ENCODE peak calls at places on chromosomes 6 and 20, in nine cellular contexts. One of them, this sample, is unnamed.

GRCh38 chr6:161186173-161186769 is 87.6 kb downstream of the AGPAT4 start:
- DNase-seq in AG10803: peak
- DNase-seq in GM04504: peak
- DNase-seq in CD4-positive, CD25-positive, alpha-beta regulatory T cell: no peak
- DNase-seq in lower leg skin: peak
- DNase-seq in mucosa of gallbladder: peak
- DNase-seq in EL: peak
- DNase-seq in choroid plexus epithelial cell: peak
- DNase-seq in endothelial cell: no peak
- DNase-seq in this sample: no peak

GRCh38 chr20:63125893-63126601 is 89.9 kb downstream of the YTHDF1 start:
- DNase-seq in AG10803: no peak
- DNase-seq in GM04504: no peak
- DNase-seq in CD4-positive, CD25-positive, alpha-beta regulatory T cell: no peak
- DNase-seq in lower leg skin: no peak
- DNase-seq in mucosa of gallbladder: no peak
- DNase-seq in EL: no peak
- DNase-seq in choroid plexus epithelial cell: no peak
- DNase-seq in endothelial cell: no peak
- DNase-seq in this sample: no peak

GRCh38 chr6:135358251-135358821 is 139.2 kb downstream of the AHI1 start:
- DNase-seq in AG10803: peak
- DNase-seq in GM04504: peak
- DNase-seq in CD4-positive, CD25-positive, alpha-beta regulatory T cell: no peak
- DNase-seq in lower leg skin: no peak
- DNase-seq in mucosa of gallbladder: no peak
- DNase-seq in EL: peak
- DNase-seq in choroid plexus epithelial cell: peak
- DNase-seq in endothelial cell: no peak
- DNase-seq in this sample: no peak

GRCh38 chr6:3523966-3524365 is 67.1 kb upstream of the SLC22A23 start:
- DNase-seq in AG10803: no peak
- DNase-seq in GM04504: no peak
- DNase-seq in CD4-positive, CD25-positive, alpha-beta regulatory T cell: no peak
- DNase-seq in lower leg skin: no peak
- DNase-seq in mucosa of gallbladder: no peak
- DNase-seq in EL: no peak
- DNase-seq in choroid plexus epithelial cell: no peak
- DNase-seq in endothelial cell: no peak
- DNase-seq in this sample: no peak

GRCh38 chr6:32752580-32752979 is 10.8 kb downstream of the HLA-DQB2 start:
- DNase-seq in AG10803: no peak
- DNase-seq in GM04504: no peak
- DNase-seq in CD4-positive, CD25-positive, alpha-beta regulatory T cell: no peak
- DNase-seq in lower leg skin: no peak
- DNase-seq in mucosa of gallbladder: peak
- DNase-seq in EL: peak
- DNase-seq in choroid plexus epithelial cell: no peak
- DNase-seq in endothelial cell: no peak
- DNase-seq in this sample: no peak

GRCh38 chr6:106496791-106497190 is 132.5 kb downstream of the RTN4IP1 start:
- DNase-seq in AG10803: no peak
- DNase-seq in GM04504: no peak
- DNase-seq in CD4-positive, CD25-positive, alpha-beta regulatory T cell: no peak
- DNase-seq in lower leg skin: no peak
- DNase-seq in mucosa of gallbladder: no peak
- DNase-seq in EL: no peak
- DNase-seq in choroid plexus epithelial cell: no peak
- DNase-seq in endothelial cell: no peak
- DNase-seq in this sample: no peak

GRCh38 chr20:17843246-17844132 is 125.1 kb downstream of the SNX5 start:
- DNase-seq in AG10803: peak
- DNase-seq in GM04504: peak
- DNase-seq in CD4-positive, CD25-positive, alpha-beta regulatory T cell: peak
- DNase-seq in lower leg skin: no peak
- DNase-seq in mucosa of gallbladder: peak
- DNase-seq in EL: peak
- DNase-seq in choroid plexus epithelial cell: peak
- DNase-seq in endothelial cell: no peak
- DNase-seq in this sample: no peak

GRCh38 chr6:164018127-164018526 is 603.6 kb downstream of the QKI start:
- DNase-seq in AG10803: no peak
- DNase-seq in GM04504: no peak
- DNase-seq in CD4-positive, CD25-positive, alpha-beta regulatory T cell: no peak
- DNase-seq in lower leg skin: no peak
- DNase-seq in mucosa of gallbladder: no peak
- DNase-seq in EL: no peak
- DNase-seq in choroid plexus epithelial cell: no peak
- DNase-seq in endothelial cell: no peak
- DNase-seq in this sample: no peak

GRCh38 chr6:144158133-144158532 is 7.8 kb downstream of the STX11 start:
- DNase-seq in AG10803: peak
- DNase-seq in GM04504: peak
- DNase-seq in CD4-positive, CD25-positive, alpha-beta regulatory T cell: no peak
- DNase-seq in lower leg skin: peak
- DNase-seq in mucosa of gallbladder: no peak
- DNase-seq in EL: peak
- DNase-seq in choroid plexus epithelial cell: peak
- DNase-seq in endothelial cell: no peak
- DNase-seq in this sample: no peak

GRCh38 chr6:164121527-164121926 is 707.0 kb downstream of the QKI start:
- DNase-seq in AG10803: no peak
- DNase-seq in GM04504: no peak
- DNase-seq in CD4-positive, CD25-positive, alpha-beta regulatory T cell: no peak
- DNase-seq in lower leg skin: no peak
- DNase-seq in mucosa of gallbladder: no peak
- DNase-seq in EL: no peak
- DNase-seq in choroid plexus epithelial cell: no peak
- DNase-seq in endothelial cell: no peak
- DNase-seq in this sample: no peak

GRCh38 chr20:17972121-17972520 is 3.3 kb downstream of the MGME1 start:
- DNase-seq in AG10803: no peak
- DNase-seq in GM04504: no peak
- DNase-seq in CD4-positive, CD25-positive, alpha-beta regulatory T cell: no peak
- DNase-seq in lower leg skin: no peak
- DNase-seq in mucosa of gallbladder: no peak
- DNase-seq in EL: peak
- DNase-seq in choroid plexus epithelial cell: peak
- DNase-seq in endothelial cell: no peak
- DNase-seq in this sample: no peak

GRCh38 chr6:14282326-14282725 is 164.8 kb downstream of the CD83 start:
- DNase-seq in AG10803: no peak
- DNase-seq in GM04504: no peak
- DNase-seq in CD4-positive, CD25-positive, alpha-beta regulatory T cell: no peak
- DNase-seq in lower leg skin: no peak
- DNase-seq in mucosa of gallbladder: no peak
- DNase-seq in EL: no peak
- DNase-seq in choroid plexus epithelial cell: no peak
- DNase-seq in endothelial cell: no peak
- DNase-seq in this sample: no peak

GRCh38 chr6:12313992-12314589 is 23.9 kb downstream of the EDN1 start:
- DNase-seq in AG10803: peak
- DNase-seq in GM04504: no peak
- DNase-seq in CD4-positive, CD25-positive, alpha-beta regulatory T cell: no peak
- DNase-seq in lower leg skin: no peak
- DNase-seq in mucosa of gallbladder: peak
- DNase-seq in EL: peak
- DNase-seq in choroid plexus epithelial cell: peak
- DNase-seq in endothelial cell: no peak
- DNase-seq in this sample: no peak

GRCh38 chr20:52972965-52973819 is 1.0 kb downstream of the TSHZ2 start:
- DNase-seq in AG10803: no peak
- DNase-seq in GM04504: no peak
- DNase-seq in CD4-positive, CD25-positive, alpha-beta regulatory T cell: no peak
- DNase-seq in lower leg skin: no peak
- DNase-seq in mucosa of gallbladder: peak
- DNase-seq in EL: no peak
- DNase-seq in choroid plexus epithelial cell: no peak
- DNase-seq in endothelial cell: peak
- DNase-seq in this sample: peak

GRCh38 chr20:45919536-45919933 is 7.6 kb upstream of the PLTP start:
- DNase-seq in AG10803: peak
- DNase-seq in GM04504: no peak
- DNase-seq in CD4-positive, CD25-positive, alpha-beta regulatory T cell: no peak
- DNase-seq in lower leg skin: no peak
- DNase-seq in mucosa of gallbladder: peak
- DNase-seq in EL: peak
- DNase-seq in choroid plexus epithelial cell: peak
- DNase-seq in endothelial cell: no peak
- DNase-seq in this sample: no peak

This sample was measured in progenitor cell of endocrine pancreas.